ENCODE peak calls at places on chromosomes 16 and 17, in seven cellular contexts. Q is HepG2, J is HCT116, T is K562, C is SK-N-SH, L is H1, D is GM12878. Y is an unnamed sample.

GRCh38 chr17:28861393-28862203 is 6.8 kb downstream of the ERAL1 start:
- DNase-seq in D (no peak), Q (no peak), C (no peak), T (peak; percentile 95), J (no peak), L (no peak), Y (no peak)

GRCh38 chr17:37826497-37827115 is 81.7 kb upstream of the HNF1B start:
- DNase-seq in L (no peak), J (no peak), Q (no peak), C (no peak), T (no peak), D (no peak), Y (no peak)

GRCh38 chr16:67547423-67548264 is 14.7 kb upstream of the CTCF start:
- DNase-seq in Q (no peak), J (no peak), T (no peak), D (no peak), C (no peak), L (no peak), Y (no peak)

GRCh38 chr16:66682271-66682670 is 14.3 kb downstream of the CMTM4 start:
- DNase-seq in T (no peak), Q (no peak), D (no peak), J (no peak), L (no peak), C (no peak), Y (no peak)

GRCh38 chr17:70560471-70560870 is 391.1 kb downstream of the KCNJ2 start:
- DNase-seq in C (no peak), T (no peak), J (no peak), Q (no peak), L (no peak), D (no peak), Y (no peak)

GRCh38 chr17:66126231-66126630 is 65.7 kb downstream of the CEP112 start:
- DNase-seq in L (no peak), J (no peak), C (no peak), Q (no peak), D (no peak), T (no peak), Y (no peak)

GRCh38 chr17:40023590-40024292 is 8.5 kb downstream of the CSF3 start:
- DNase-seq in D (no peak), L (no peak), J (no peak), C (no peak), T (no peak), Q (no peak), Y (no peak)

GRCh38 chr17:57368637-57369336 is 112.5 kb downstream of the MSI2 start:
- DNase-seq in T (no peak), C (no peak), Q (peak; percentile 12), J (no peak), L (no peak), D (no peak), Y (peak; percentile 41)

GRCh38 chr17:54859187-54859586 is 41.5 kb upstream of the TOM1L1 start:
- DNase-seq in L (no peak), Q (peak; percentile 5), D (no peak), J (no peak), T (no peak), C (no peak), Y (no peak)

DNA sequence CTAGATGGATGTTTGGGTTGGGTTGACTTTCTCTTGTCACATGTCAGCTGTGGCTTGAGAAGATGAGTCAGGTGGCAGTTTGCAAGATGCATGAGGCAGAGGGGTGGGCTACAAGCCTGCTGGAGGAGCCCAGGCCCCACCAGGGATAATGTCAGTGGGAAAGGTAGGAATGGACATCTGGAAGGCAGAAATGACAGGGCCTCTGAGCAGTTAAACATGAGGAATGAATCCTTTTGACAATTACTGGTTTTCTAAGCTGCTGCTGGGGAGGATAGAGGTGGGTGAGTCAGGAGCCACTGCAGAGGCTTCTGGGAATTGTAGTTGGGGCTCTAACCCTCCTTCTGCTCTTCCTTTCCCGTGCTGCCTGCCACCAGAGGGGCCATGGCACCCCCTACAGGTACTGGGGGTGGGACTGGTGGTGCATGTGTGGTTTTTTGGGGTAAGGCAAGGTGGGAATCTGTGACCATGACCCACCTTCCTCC is 15.7 kb downstream of the SLC52A1 start:
- DNase-seq in J (no peak), T (peak; percentile 25), L (no peak), Q (no peak), C (peak; percentile 54), D (no peak), Y (no peak)
- TF ChIP-seq JUND in J (no peak), T (peak; percentile 17), L (no peak), Q (no peak), C (no peak), D (no peak), Y (no peak)

DNA sequence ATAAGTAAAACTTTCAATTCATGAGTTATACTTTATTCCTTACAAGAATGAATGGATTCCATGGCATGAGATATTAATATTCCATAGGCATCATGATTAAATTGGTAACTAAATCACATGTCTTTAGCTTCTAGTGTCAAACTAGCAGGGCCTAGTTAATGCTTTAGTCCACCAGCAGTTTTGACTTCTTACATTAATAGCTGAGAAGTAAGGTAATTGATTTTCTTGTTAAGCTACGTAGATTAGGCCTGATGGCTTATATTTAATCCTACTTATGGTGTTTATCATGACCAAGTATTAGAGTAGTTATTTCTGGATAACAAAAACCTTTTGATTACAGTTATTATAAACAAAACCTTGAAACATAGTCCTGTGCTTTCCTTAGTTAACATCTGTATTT is 184.4 kb downstream of the TANC2 start:
- DNase-seq in Q (no peak), D (no peak), J (no peak), L (no peak), T (no peak), C (no peak), Y (no peak)
- TF ChIP-seq JUND in Q (no peak), D (no peak), J (no peak), L (no peak), T (no peak), C (no peak), Y (no peak)

GRCh38 chr17:32827227-32827626 is 49.7 kb downstream of the MYO1D start:
- DNase-seq in D (peak; percentile 65), C (no peak), Q (no peak), J (no peak), T (peak; percentile 6), L (no peak), Y (no peak)
- TF ChIP-seq JUND in D (no peak), C (no peak), Q (no peak), J (no peak), T (no peak), L (no peak), Y (no peak)

GRCh38 chr16:19084879-19085278 is 17.5 kb downstream of the COQ7 start:
- DNase-seq in C (no peak), J (no peak), L (no peak), D (no peak), Q (no peak), T (no peak), Y (no peak)

GRCh38 chr16:19085679-19086200 is 18.3 kb downstream of the COQ7 start:
- DNase-seq in J (no peak), Q (no peak), L (no peak), T (peak; percentile 86), C (peak; percentile 22), D (no peak), Y (no peak)

GRCh38 chr16:19086322-19087199 is 19.1 kb downstream of the COQ7 start:
- DNase-seq in D (peak; percentile 20), T (peak; percentile 89), J (peak; percentile 90), C (peak; percentile 92), L (peak; percentile 96), Q (peak; percentile 95), Y (peak; percentile 94)

GRCh38 chr16:19083670-19084069 is 16.3 kb downstream of the COQ7 start:
- DNase-seq in J (no peak), L (no peak), T (no peak), Q (no peak), D (no peak), C (no peak), Y (no peak)

DNA sequence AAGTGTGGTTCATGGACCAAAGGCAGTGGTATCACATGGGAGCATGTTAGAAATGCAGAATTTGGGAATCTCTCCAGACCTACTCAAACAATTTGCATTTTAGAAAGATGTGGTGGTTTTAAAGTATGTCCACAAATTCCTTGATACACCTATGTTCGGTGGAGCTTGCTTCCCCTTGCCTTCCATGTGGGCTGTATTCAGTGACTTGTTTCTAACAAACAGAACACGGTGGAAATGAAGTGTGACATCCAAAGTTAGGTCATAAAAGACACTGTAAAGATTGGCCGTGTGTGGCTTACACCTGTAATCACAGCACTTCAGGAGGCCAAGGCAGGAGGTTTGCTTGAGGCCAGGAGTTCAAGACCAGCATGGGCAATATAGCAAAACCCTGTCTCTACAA is 16.7 kb downstream of the COQ7 start:
- DNase-seq in C (no peak), T (no peak), Q (no peak), L (no peak), D (no peak), J (no peak), Y (no peak)
- TF ChIP-seq JUND in C (no peak), T (no peak), Q (no peak), L (no peak), D (no peak), J (no peak), Y (no peak)

DNA sequence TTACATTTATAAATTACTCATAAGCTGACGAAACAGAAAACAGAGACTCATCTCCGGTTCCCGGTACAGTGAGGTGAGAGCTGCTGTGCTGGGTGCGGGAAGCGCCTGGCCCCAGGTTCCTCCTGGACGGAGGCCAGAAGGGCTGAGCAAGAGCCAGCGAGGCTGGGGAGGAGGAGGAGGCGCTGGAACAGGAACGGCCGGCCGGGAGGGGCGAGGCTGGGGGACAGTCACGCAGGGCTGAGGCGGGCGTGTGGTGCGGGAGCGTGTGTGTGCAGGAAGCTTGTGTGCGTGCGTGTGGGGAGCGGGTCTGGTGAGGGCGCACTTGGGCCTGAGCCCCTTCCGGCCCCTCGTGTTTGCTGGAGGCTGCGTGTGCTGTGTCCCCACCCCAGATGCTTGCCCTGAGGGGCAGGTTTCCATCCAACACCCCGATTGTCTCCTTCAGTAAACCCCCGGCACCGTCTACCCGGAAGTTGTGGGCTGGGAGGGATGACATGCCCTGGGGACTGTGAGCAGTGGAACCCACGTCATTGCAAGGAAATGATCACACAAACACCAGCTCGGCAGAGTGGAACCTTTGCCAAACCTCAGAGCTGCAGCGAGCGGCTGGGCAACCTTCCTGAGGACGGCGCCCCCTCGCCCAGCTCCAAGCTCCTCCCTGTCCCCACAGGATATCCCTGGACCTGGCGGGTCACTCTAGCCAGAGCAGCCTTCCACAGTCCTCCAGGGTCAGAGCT is 19.4 kb downstream of the CD7 start:
- DNase-seq in T (peak; percentile 88), J (no peak), D (peak; percentile 80), C (peak; percentile 90), L (no peak), Q (no peak), Y (peak; percentile 94)
- TF ChIP-seq JUND in T (no peak), J (no peak), D (peak; percentile 17), C (no peak), L (no peak), Q (peak; percentile 27), Y (no peak)

GRCh38 chr16:53130193-53131049 is 75.6 kb downstream of the CHD9 start:
- DNase-seq in D (peak; percentile 68), Q (peak; percentile 91), L (peak; percentile 93), J (peak; percentile 78), C (peak; percentile 99), T (peak; percentile 96), Y (peak; percentile 96)
- TF ChIP-seq JUND in D (peak; percentile 32), Q (no peak), L (no peak), J (no peak), C (no peak), T (peak; percentile 2), Y (no peak)

Y was measured in T47D.